ENCODE peak calls at places on chromosomes 13 and 19, in four cellular contexts. B is H9, U is trophoblast cell, M is H1. E is an unnamed sample.

GRCh38 chr13:55563267-55563666 is 1577.5 kb upstream of the PRR20A start:
- DNase-seq in M (no peak), U (no peak), B (no peak), E (no peak)

GRCh38 chr13:26325876-26326275 is 71.9 kb downstream of the CDK8 start:
- DNase-seq in B (no peak), M (no peak), U (no peak), E (no peak)

GRCh38 chr19:8688930-8689329 is 9.7 kb downstream of the ACTL9 start:
- DNase-seq in B (no peak), M (no peak), U (peak; percentile 40), E (no peak)

GRCh38 chr19:55389386-55390317 is 3.9 kb downstream of the RPL28 start:
- DNase-seq in B (no peak), M (no peak), U (no peak), E (no peak)

GRCh38 chr19:27794444-27795042 is 1418.4 kb downstream of the UQCRFS1 start:
- DNase-seq in B (peak; percentile 59), M (no peak), U (no peak), E (peak; percentile 81)

GRCh38 chr13:95235944-95236343 is 65.3 kb downstream of the ABCC4 start:
- DNase-seq in M (no peak), U (no peak), B (no peak), E (no peak)

GRCh38 chr19:54096642-54097106 is 3.9 kb downstream of the OSCAR start:
- DNase-seq in U (no peak), B (peak; percentile 65), M (no peak), E (peak; percentile 74)

GRCh38 chr13:36362251-36362650 is 16.1 kb upstream of the SPART start:
- DNase-seq in U (peak; percentile 8), B (no peak), M (no peak), E (no peak)

GRCh38 chr13:110396913-110397379 is 89.9 kb downstream of the COL4A2 start:
- DNase-seq in M (no peak), U (peak; percentile 64), B (no peak), E (no peak)

GRCh38 chr13:48235814-48236135 is 2.8 kb downstream of the ITM2B start:
- DNase-seq in U (no peak), M (no peak), B (no peak), E (no peak)

GRCh38 chr19:19696386-19696785 is 27.7 kb downstream of the ZNF101 start:
- DNase-seq in M (peak; percentile 7), B (no peak), U (no peak), E (peak; percentile 61)

GRCh38 chr19:16328824-16329482 is 4.3 kb downstream of the KLF2 start:
- DNase-seq in M (no peak), U (peak; percentile 35), B (no peak), E (no peak)
- H3K4me1 ChIP-seq in M (no peaks in the 10 kb centered on the region), U (peaks cover 3% of the 10 kb centered on the region), B (no peaks in the 10 kb centered on the region), E (no peaks in the 10 kb centered on the region)

DNA sequence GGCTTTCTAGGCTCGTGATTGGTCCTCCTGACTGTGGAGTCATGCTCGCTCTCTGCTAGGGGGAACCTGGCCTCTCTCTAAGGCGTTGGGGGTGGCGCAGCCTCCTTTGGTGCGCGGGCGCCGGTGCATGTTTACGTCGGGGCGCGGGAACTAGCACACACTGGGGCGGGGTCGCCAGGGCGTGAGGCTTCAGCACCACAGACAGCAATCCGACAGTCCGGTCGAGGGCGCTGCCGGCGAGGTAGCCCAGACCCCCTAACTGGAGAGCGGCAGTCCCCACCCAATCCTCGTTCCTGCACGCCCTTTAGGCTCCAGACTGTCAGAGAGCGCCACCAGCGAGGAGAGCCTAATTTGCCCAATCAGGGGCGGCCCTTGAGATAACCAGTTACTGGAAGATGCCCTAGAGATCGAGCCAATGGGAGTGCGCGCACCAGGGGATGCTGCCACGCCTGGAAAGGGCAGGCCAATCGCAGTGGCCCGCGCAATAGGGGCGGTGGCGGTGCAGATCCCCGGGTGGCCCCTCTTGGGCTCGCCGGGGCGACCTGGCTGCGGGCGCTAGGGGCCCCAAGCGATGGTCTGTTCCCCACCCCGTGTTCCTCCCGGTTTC is 1.0 kb upstream of the ELAVL3 start:
- DNase-seq in M (peak; percentile 79), B (peak; percentile 97), U (peak; percentile 20), E (peak; percentile 88)
- H3K23ac ChIP-seq in M (no peak overlapping the region), B (no peak overlapping the region), U (no peak overlapping the region), E (no peak overlapping the region)

GRCh38 chr13:32840113-32840512 is 176.1 kb upstream of the KL start:
- DNase-seq in M (no peak), B (no peak), U (no peak), E (no peak)

GRCh38 chr13:32838985-32839384 is 177.2 kb upstream of the KL start:
- DNase-seq in B (no peak), U (no peak), M (no peak), E (no peak)

GRCh38 chr13:32837973-32838940 is 178.0 kb upstream of the KL start:
- DNase-seq in M (no peak), U (no peak), B (no peak), E (no peak)

GRCh38 chr13:32837307-32837972 is 178.8 kb upstream of the KL start:
- DNase-seq in B (no peak), M (no peak), U (no peak), E (no peak)

DNA sequence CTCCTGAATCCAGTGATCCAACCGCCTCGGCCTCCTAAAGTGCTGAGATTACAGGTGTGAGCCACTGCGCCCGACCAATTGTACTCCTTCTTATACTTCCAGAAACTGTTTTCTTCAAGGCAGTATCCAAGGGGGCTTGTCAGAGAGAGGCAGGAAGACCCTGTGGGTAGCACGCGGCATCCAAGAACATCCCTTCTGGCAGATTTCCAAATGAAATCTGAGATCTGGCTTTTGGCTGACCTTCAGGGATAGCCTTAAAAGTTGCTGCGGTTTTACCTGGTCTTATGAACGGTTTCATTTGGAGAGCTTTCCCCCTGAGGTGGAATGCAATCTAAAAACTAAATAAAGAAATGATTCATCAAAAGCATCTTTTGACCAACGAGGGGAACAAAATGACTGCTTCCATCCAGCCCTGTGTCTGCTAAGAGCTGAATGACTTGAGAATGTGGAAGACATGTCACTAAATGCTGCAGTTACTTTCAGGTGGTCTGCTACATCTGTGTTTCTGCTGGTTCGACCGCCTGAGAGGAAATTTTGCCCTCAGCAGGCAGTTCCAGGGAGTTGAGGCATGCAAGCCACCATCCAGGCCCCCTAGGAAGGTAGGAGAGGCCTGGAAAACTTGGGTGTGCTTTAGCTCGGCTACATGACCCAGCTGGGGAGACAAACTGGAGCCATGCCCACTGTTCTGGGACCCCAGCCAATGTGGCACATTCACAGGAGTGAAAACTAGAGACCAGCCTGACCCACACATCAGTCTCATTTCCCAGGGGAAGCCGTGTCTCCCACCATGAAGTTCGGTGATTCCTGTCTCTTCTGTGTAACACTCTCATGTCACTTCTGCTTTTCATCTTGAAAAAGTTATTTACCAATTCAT is 175.1 kb upstream of the KL start:
- DNase-seq in U (no peak), B (no peak), M (no peak), E (no peak)
- H3K79me2 ChIP-seq in U (no peaks in the 10 kb centered on the region), B (no peaks in the 10 kb centered on the region), M (no peaks in the 10 kb centered on the region), E (no peaks in the 10 kb centered on the region)

GRCh38 chr19:48815870-48816501 is 5.2 kb upstream of the BCAT2 start:
- DNase-seq in U (peak; percentile 75), B (no peak), M (no peak), E (peak; percentile 35)
- H3K4me1 ChIP-seq in U (no peaks in the 10 kb centered on the region), B (no peaks in the 10 kb centered on the region), M (peaks cover 4% of the 10 kb centered on the region), E (no peaks in the 10 kb centered on the region)

GRCh38 chr19:14427461-14427860 is 5.6 kb upstream of the PKN1 start:
- DNase-seq in B (no peak), U (no peak), M (no peak), E (no peak)
- H3K23ac ChIP-seq in B (no peak overlapping the region), U (no peak overlapping the region), M (no peak overlapping the region), E (no peak overlapping the region)

DNA sequence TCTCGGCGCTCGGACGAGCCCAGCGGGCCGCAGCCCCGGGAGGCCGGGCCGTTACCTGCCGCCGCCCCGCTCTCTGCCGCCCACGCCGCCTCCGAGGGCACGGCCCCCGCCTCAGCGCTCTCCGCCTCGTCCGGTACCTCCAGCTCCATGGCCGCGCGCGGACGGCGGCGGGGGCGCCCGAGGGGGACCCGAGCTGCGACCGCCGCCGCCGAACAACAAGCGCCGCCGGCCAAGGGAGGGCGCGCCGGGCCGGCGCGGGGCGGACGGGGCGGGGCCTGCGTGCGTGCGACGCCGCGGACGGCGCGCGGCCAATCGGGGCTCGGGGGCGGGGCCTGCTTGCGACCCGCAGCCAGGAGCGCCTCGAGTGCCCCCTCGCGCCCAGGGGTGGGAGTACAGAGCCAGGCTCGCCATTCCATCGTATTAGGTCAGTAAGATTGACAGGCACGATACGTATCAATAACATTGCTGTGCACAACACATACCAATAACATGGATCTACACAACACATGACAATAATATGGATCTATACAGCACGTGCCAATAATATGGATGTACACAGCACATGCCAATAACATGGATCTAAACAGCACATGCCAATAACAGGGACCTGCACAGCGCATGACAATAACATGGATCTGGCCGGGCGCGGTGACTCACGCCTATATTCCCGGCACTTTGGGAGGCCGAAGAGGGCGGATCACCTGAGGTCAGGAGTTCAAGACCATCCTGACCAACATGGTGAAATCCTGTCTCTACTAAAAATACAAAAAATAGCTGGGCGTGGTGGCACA is at the start of gene PIP5K1C:
- DNase-seq in U (peak; percentile 95), B (peak; percentile 89), M (no peak), E (peak; percentile 85)
- H3K79me2 ChIP-seq in U (peaks cover 17% of the 10 kb centered on the region), B (peaks cover 16% of the 10 kb centered on the region), M (peaks cover 38% of the 10 kb centered on the region), E (peaks cover 34% of the 10 kb centered on the region)

GRCh38 chr19:16263115-16263839 is 61.3 kb upstream of the KLF2 start:
- DNase-seq in M (no peak), B (no peak), U (no peak), E (no peak)
- H3K4me1 ChIP-seq in M (no peaks in the 10 kb centered on the region), B (no peaks in the 10 kb centered on the region), U (no peaks in the 10 kb centered on the region), E (no peaks in the 10 kb centered on the region)

GRCh38 chr19:49924004-49924880 is 4.8 kb upstream of the ATF5 start:
- DNase-seq in B (no peak), U (no peak), M (no peak), E (peak; percentile 30)

GRCh38 chr19:49921871-49922755 is 6.9 kb upstream of the ATF5 start:
- DNase-seq in M (no peak), U (peak; percentile 2), B (no peak), E (no peak)

GRCh38 chr19:49923055-49924003 is 5.7 kb upstream of the ATF5 start:
- DNase-seq in M (no peak), B (no peak), U (no peak), E (no peak)

GRCh38 chr19:49918089-49918488 is 10.9 kb upstream of the ATF5 start:
- DNase-seq in B (no peak), U (no peak), M (no peak), E (no peak)

GRCh38 chr19:49920624-49921363 is 8.2 kb upstream of the ATF5 start:
- DNase-seq in U (no peak), B (no peak), M (no peak), E (no peak)
- H3K23ac ChIP-seq in U (no peak overlapping the region), B (no peak overlapping the region), M (no peak overlapping the region), E (no peak overlapping the region)

DNA sequence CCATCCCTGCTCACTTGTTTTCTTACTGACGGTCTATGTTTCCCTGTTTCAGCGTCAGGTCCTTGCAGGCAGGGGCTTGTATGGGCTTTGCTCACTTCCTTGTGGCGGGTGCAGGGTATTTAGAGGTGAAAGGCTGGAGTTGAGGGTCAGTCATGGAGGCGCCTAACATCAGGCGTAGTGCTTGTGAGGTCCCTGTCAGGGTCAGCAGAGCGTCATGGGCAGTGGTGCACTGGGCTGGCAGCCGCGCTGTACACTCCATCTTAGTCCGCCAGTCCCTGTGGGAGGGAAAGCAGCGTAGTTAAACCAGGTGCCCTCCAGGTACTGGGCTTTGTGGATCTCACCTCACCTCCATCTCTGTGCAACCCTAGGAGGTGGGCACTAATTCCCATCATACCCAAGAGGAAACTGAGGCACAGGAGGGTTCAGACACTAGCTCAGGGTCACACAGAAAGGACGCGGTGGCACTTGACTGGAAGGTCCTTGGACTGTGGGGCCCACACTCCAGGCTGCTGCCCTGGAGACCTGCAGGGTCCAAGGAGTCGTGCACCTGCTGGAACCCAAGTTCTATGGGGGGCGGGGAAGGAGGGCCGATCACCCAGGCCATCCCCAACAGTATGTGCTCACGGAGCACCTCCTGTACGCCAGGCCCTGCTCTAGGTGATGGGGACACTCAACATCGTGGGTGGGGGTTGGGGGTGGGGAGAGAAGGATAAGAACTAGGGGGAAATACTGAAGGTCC is 4.6 kb downstream of the GRAMD1A start:
- DNase-seq in U (no peak), M (no peak), B (no peak), E (no peak)
- H3K79me2 ChIP-seq in U (peaks cover 6% of the 10 kb centered on the region), M (peaks cover 69% of the 10 kb centered on the region), B (peaks cover 46% of the 10 kb centered on the region), E (peaks cover 57% of the 10 kb centered on the region)

E was measured in mesendoderm.